ENCODE peak calls at places on chromosomes 16 and 17, in eight cellular contexts. H, O, T, F, N, V, K and L are unnamed samples.
A peak's percentile ranks its signal among the peaks of the same experiment; 100 is the strongest.

GRCh38 chr16:48503779-48504178 is 106.2 kb downstream of the N4BP1 start:
- DNase-seq in H (no peak), O (no peak), T (peak; percentile 77), F (no peak), N (no peak), V (peak; percentile 61), K (peak; percentile 54), L (no peak)

GRCh38 chr16:27639588-27640276 is 89.8 kb downstream of the KATNIP start:
- DNase-seq in H (no peak), O (no peak), T (peak; percentile 68), F (no peak), N (no peak), V (no peak), K (no peak), L (peak; percentile 74)

GRCh38 chr17:31877911-31878702 is 19.1 kb upstream of the COPRS start:
- DNase-seq in H (no peak), O (no peak), T (peak; percentile 55), F (no peak), N (no peak), V (no peak), K (no peak), L (no peak)

GRCh38 chr17:82985973-82986372 is 93.4 kb upstream of the METRNL start:
- DNase-seq in H (peak; percentile 45), O (peak; percentile 36), T (peak; percentile 34), F (peak; percentile 43), N (no peak), V (no peak), K (no peak), L (peak; percentile 74)

GRCh38 chr16:9261376-9261775 is 169.9 kb downstream of the HAPSTR1 start:
- DNase-seq in H (no peak), O (no peak), T (no peak), F (no peak), N (no peak), V (no peak), K (no peak), L (no peak)

GRCh38 chr17:45228985-45229517 is 7.4 kb downstream of the FMNL1 start:
- DNase-seq in H (peak; percentile 80), O (peak; percentile 79), T (peak; percentile 93), F (peak; percentile 77), N (no peak), V (peak; percentile 83), K (peak; percentile 88), L (no peak)

GRCh38 chr17:17305282-17305801 is 2.2 kb downstream of the NT5M start:
- DNase-seq in H (peak; percentile 17), O (peak; percentile 56), T (peak; percentile 16), F (peak; percentile 27), N (no peak), V (no peak), K (no peak), L (peak; percentile 34)

GRCh38 chr16:56589141-56590039 is at the start of gene MT3:
- DNase-seq in H (no peak), O (peak; percentile 55), T (no peak), F (peak; percentile 11), N (no peak), V (no peak), K (no peak), L (no peak)

GRCh38 chr16:24635900-24636610 is 93.4 kb upstream of the TNRC6A start:
- DNase-seq in H (no peak), O (no peak), T (peak; percentile 95), F (no peak), N (peak; percentile 86), V (peak; percentile 88), K (peak; percentile 81), L (peak; percentile 88)

GRCh38 chr17:39744836-39745215 is 7.1 kb downstream of the GRB7 start:
- DNase-seq in H (no peak), O (no peak), T (no peak), F (no peak), N (no peak), V (no peak), K (no peak), L (no peak)

GRCh38 chr17:31534223-31534888 is 142.9 kb downstream of the RAB11FIP4 start:
- DNase-seq in H (no peak), O (no peak), T (peak; percentile 39), F (no peak), N (no peak), V (no peak), K (no peak), L (no peak)

GRCh38 chr16:89093602-89094251 is at the start of gene ACSF3:
- DNase-seq in H (peak; percentile 47), O (peak; percentile 57), T (peak; percentile 53), F (peak; percentile 64), N (no peak), V (peak; percentile 59), K (peak; percentile 75), L (peak; percentile 35)